ENCODE peak calls at places on chromosome 10, in eight cellular contexts. R is NCI-H2029, K is non-pigmented ciliary epithelial cell, Y is HEK293T, W is KBM-7, S is activated T-cell treated with anti-CD3 and anti-CD28 coated beads for 48 hours, N is amygdala, O is mesenteric fat pad. Z is an unnamed sample.

GRCh38 chr10:101833466-101833865 is 10.1 kb downstream of the KCNIP2 start:
- DNase-seq in R (no peak), K (no peak), Y (no peak), W (no peak), S (no peak), N (no peak), O (peak), Z (no peak)

GRCh38 chr10:51369903-51370302 is 295.6 kb downstream of the PRKG1 start:
- DNase-seq in R (no peak), K (peak), Y (no peak), W (no peak), S (no peak), N (no peak), O (no peak), Z (no peak)

GRCh38 chr10:133439517-133440461 is 14.0 kb upstream of the SCART1 start:
- DNase-seq in R (no peak), K (no peak), Y (no peak), W (no peak), S (no peak), N (no peak), O (peak), Z (no peak)

GRCh38 chr10:131943021-131943814 is 38.5 kb downstream of the BNIP3 start:
- DNase-seq in R (no peak), K (no peak), Y (peak), W (peak), S (no peak), N (no peak), O (peak), Z (no peak)

GRCh38 chr10:78754269-78755074 is 314.3 kb upstream of the ZMIZ1 start:
- DNase-seq in R (no peak), K (peak), Y (no peak), W (peak), S (no peak), N (no peak), O (no peak), Z (no peak)

GRCh38 chr10:60430017-60430416 is 40.3 kb upstream of the ANK3 start:
- DNase-seq in R (no peak), K (peak), Y (no peak), W (no peak), S (no peak), N (no peak), O (no peak), Z (no peak)

GRCh38 chr10:103545366-103545765 is 51.9 kb downstream of the NEURL1 start:
- DNase-seq in R (no peak), K (no peak), Y (no peak), W (no peak), S (no peak), N (no peak), O (no peak), Z (no peak)

GRCh38 chr10:95305606-95306385 is 15.0 kb upstream of the PDLIM1 start:
- DNase-seq in R (no peak), K (no peak), Y (no peak), W (no peak), S (no peak), N (no peak), O (no peak), Z (no peak)

GRCh38 chr10:8009031-8009430 is 45.5 kb upstream of the GATA3 start:
- DNase-seq in R (no peak), K (no peak), Y (no peak), W (no peak), S (no peak), N (no peak), O (no peak), Z (no peak)

Z was measured in tibial nerve.